ENCODE peak calls at places on chromosome 1, in five cellular contexts. W is kidney, A is OCI-LY7, D is HepG2, K is cardiac muscle cell. G is an unnamed sample.

GRCh38 chr1:102902045-102902444 is 206.3 kb downstream of the COL11A1 start:
- DNase-seq in K (no peak), D (no peak), W (no peak), A (no peak), G (no peak)

GRCh38 chr1:52955129-52955970 is 28.3 kb downstream of the SCP2 start:
- DNase-seq in K (no peak), A (no peak), W (no peak), D (peak), G (no peak)

GRCh38 chr1:26317612-26318337 is at the start of gene CD52:
- DNase-seq in W (no peak), D (no peak), K (no peak), A (peak), G (no peak)

GRCh38 chr1:45005761-45006160 is 5.4 kb downstream of the HECTD3 start:
- DNase-seq in W (no peak), K (no peak), A (no peak), D (no peak), G (no peak)

GRCh38 chr1:20301463-20302092 is 10.9 kb downstream of the VWA5B1 start:
- DNase-seq in D (no peak), W (no peak), A (no peak), K (no peak), G (no peak)

GRCh38 chr1:245501635-245502034 is 346.9 kb downstream of the KIF26B start:
- DNase-seq in D (no peak), A (no peak), K (no peak), W (no peak), G (no peak)

GRCh38 chr1:174204697-174205308 is 45.5 kb downstream of the RABGAP1L start:
- DNase-seq in K (no peak), W (no peak), D (peak), A (no peak), G (no peak)

GRCh38 chr1:88371396-88371795 is 312.7 kb upstream of the PKN2 start:
- DNase-seq in W (no peak), K (no peak), A (no peak), D (no peak), G (no peak)

GRCh38 chr1:83033682-83034081 is 965.2 kb downstream of the TTLL7 start:
- DNase-seq in K (no peak), A (no peak), W (no peak), D (no peak), G (no peak)

GRCh38 chr1:6785721-6786505 is 659 bp downstream of the CAMTA1 start:
- DNase-seq in W (peak), D (no peak), A (peak), K (peak), G (peak)

DNA sequence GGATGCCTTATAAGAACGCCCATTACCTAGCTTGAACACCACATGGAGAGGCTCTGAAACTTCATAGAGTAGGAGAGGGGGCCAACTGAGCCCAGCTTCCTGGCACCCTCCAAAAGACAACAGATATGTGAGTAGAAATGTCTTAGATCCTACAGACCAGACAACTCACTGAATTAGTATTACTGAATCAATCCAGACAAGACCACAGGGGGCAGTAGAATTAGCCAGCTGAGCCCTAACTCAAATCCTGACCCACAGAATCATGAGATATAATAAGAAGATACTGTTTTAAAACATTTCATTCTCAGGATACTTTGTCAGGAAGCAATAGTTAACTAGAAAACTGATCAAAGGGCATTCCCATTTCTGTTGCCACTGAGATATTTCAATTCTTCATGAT is 45.8 kb upstream of the C1orf21 start:
- DNase-seq in D (no peak), A (no peak), K (no peak), W (no peak), G (no peak)
- TF ChIP-seq CTCF in D (no peak), A (no peak), K (peak), W (no peak), G (peak)

GRCh38 chr1:56435434-56436337 is 143.7 kb downstream of the PLPP3 start:
- DNase-seq in W (no peak), K (peak), A (no peak), D (peak), G (peak)

GRCh38 chr1:56436338-56436695 is 143.0 kb downstream of the PLPP3 start:
- DNase-seq in D (no peak), K (no peak), W (no peak), A (no peak), G (peak)

GRCh38 chr1:56434025-56434424 is 145.3 kb downstream of the PLPP3 start:
- DNase-seq in K (no peak), A (no peak), W (no peak), D (peak), G (no peak)

GRCh38 chr1:56433056-56433577 is 146.2 kb downstream of the PLPP3 start:
- DNase-seq in K (no peak), A (peak), W (no peak), D (no peak), G (no peak)

GRCh38 chr1:56434659-56435202 is 144.6 kb downstream of the PLPP3 start:
- DNase-seq in A (peak), D (no peak), W (no peak), K (no peak), G (no peak)
- TF ChIP-seq CTCF in A (peak), D (no peak), W (no peak), K (peak), G (no peak)

DNA sequence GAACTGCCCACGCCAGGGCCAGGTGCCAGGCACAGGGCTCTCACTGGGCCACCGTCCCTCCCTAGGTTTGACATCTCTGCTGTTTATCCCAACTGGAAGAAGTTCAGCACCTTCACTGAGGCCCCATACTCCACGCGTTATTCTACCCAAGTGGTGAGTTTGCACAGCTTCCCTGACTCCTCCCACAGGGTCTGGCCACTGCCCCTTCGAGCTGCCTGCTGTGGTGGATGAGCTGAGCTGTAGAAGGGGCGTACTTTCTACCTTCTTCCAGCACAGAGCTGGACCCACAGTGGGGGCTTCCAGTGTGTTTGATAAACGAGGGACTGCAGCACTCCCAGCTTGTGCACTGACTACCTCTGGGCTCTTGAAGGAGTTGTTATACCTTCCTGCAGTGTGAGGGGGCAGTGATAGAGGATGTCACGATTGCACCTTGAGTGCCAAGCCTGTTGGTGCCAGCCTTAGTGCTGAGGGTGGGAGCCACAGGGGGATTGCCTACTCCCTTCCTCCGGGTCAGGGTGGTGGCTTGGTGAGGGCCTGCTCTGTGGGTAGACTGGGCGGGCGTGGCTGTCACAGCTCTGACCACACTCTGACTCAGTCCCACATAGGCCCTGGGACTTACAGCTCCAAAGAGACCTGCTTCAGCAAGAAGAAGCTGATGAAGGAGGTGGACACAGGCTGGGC is 5.9 kb upstream of the TTC22 start:
- DNase-seq in W (no peak), D (no peak), A (no peak), K (no peak), G (no peak)
- TF ChIP-seq CTCF in W (no peak), D (no peak), A (no peak), K (no peak), G (no peak)

DNA sequence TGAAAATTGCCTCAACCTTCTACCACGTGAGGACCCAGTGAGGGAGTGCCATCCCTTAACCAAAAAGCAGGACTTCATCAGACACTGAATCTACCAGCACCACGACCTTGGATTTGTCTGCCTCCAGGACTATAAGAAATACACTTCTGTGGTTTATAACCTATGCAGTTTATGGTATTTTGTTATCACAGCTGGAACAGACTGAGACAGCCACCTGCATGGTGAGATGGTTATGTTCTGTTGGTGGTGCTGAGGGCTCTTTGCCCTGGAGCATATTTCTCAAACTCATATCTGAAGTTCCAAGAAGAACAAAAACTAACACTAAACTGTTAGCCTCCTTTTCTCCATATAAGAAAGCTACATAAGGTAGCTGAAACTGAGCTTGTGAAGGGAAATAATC is 69.8 kb upstream of the RGS18 start:
- DNase-seq in W (no peak), D (no peak), K (no peak), A (no peak), G (no peak)
- TF ChIP-seq CTCF in W (no peak), D (no peak), K (no peak), A (no peak), G (no peak)

DNA sequence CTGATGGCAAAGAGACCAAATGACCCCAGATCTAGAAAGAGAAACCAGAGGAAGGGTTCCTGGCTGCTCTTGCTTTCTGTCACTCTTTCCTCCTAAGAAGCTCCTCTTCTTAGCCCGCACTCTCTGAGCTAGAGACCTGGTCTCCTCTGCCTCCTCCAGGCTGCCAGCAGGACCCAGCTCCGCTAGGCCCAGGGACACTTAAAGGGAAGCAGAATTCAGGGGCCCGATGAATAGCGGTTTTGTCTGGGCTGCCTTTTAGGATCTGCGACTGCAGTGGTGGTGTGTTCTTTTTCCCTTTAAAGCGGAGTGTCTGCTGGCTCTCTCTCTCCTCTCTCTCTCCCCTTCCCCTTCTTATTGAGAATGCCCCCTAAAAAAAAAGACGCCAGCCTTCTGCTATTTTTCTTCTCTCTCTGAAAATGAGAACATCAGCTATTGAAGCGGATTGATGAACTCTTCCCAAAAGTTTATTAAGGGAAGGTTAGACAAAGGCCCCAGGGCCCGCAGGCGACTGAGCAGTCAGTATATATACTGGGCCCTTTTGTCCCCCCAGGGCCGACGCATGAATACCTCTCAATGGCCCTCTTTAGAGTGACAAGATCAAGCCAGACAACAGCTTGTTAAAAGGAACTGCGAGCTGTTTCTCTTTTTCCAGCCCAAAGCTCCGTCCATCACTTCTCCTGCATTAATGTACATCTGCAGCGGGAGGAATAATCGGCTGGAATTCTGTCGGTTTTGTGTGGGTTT is 27.0 kb downstream of the PAX7 start:
- DNase-seq in A (no peak), K (no peak), W (no peak), D (no peak), G (peak)
- TF ChIP-seq CTCF in A (no peak), K (no peak), W (no peak), D (no peak), G (no peak)

GRCh38 chr1:3351300-3352083 is 103.0 kb upstream of the ARHGEF16 start:
- DNase-seq in W (no peak), D (no peak), A (no peak), K (no peak), G (no peak)

GRCh38 chr1:3349968-3350299 is 104.5 kb upstream of the ARHGEF16 start:
- DNase-seq in D (no peak), W (no peak), A (no peak), K (no peak), G (no peak)

GRCh38 chr1:3349161-3349967 is 105.1 kb upstream of the ARHGEF16 start:
- DNase-seq in W (no peak), A (no peak), D (peak), K (peak), G (peak)

GRCh38 chr1:3352084-3352951 is 102.1 kb upstream of the ARHGEF16 start:
- DNase-seq in W (peak), K (peak), A (no peak), D (no peak), G (peak)

GRCh38 chr1:3350441-3351261 is 103.8 kb upstream of the ARHGEF16 start:
- DNase-seq in K (peak), W (no peak), D (peak), A (no peak), G (no peak)
- TF ChIP-seq CTCF in K (no peak), W (no peak), D (peak), A (no peak), G (no peak)

DNA sequence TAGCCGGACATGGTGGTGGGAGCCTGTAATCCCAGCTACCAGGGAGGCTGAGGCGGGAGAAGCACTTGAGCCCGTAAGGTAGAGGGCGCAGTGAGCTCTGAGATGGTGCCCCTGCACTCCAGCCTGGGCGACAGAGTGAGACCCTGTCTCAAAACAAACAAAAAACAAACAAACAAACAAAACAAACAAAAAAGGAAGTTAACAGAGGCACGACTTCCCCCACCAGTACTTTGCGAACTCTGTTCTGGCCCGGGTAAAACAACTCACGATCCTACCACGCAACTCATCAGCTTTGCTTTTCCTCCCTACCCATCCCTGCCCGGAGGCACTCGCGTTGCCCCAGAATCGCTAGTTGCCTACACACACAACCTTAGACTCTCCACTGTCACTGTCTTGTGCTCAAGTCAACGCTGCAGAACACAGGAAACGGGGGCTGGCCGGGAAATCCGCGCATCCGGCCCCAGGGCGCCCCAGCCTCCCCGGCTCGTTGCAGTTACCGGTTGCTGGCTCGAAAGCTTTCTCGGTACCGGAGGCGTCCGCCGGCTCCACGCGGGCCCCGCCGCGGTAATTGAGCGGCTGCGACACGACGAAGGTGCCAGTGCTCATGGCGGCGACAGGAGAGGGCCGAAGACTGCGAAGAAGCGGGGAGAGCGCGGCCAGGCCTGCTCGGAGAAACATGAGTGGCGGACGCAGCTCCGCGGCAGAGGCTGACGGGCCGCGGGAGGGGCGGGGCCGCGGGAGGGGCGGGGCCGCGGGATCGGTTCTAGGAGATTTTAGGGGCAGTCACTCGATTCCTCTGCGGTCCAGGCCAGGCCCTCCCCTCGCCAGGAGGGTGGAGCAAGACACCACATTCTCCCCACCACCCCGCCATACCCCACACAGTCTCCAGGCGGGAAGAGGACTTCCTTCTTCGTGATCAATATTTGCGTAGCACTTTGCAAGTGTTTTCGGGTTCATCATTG is at the start of gene ALDH9A1:
- DNase-seq in W (peak), D (peak), K (peak), A (peak), G (peak)
- TF ChIP-seq CTCF in W (peak), D (peak), K (peak), A (peak), G (peak)

DNA sequence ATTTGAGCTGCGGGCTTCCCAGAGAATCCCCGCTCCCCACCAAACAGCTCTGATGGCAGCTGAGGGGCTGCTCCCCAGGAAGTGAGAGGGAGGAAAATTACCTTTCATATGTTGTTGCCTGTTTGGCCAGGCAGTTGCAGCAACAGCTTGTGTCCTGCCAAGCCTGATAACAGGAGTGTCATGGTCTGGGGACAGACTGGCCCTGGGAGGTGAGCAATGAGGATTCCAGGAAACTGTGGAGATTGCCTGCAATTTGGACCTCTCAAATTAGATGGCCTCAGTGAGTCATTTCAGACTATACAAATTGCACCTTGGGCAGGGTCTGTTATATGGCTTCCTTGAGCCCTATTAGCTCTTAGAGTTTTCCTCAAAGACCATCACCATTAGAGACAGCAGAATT is 189.3 kb downstream of the PTPRU start:
- DNase-seq in W (no peak), A (no peak), K (no peak), D (no peak), G (no peak)
- TF ChIP-seq CTCF in W (no peak), A (no peak), K (no peak), D (no peak), G (no peak)

GRCh38 chr1:14149431-14149830 is 449.1 kb upstream of the KAZN start:
- DNase-seq in W (no peak), D (no peak), K (no peak), A (no peak), G (no peak)
- TF ChIP-seq CTCF in W (no peak), D (no peak), K (no peak), A (no peak), G (peak)

GRCh38 chr1:85581138-85581801 is 709 bp downstream of the CCN1 start:
- DNase-seq in K (peak), D (peak), W (peak), A (no peak), G (peak)
- TF ChIP-seq CTCF in K (peak), D (peak), W (peak), A (peak), G (peak)

G was measured in neural crest cell.